ENCODE peak calls at places on chromosomes 11 and 22, in ten cellular contexts. E, T, F, B, J, Q, L, R, N and D are unnamed samples.

GRCh38 chr11:118605116-118605867 is 2.1 kb upstream of the PHLDB1 start:
- DNase-seq in E (no peak), T (peak), F (no peak), B (peak), J (no peak), Q (peak), L (no peak), R (no peak), N (peak), D (no peak)

GRCh38 chr22:29270475-29271271 is 2.6 kb downstream of the EWSR1 start:
- DNase-seq in E (no peak), T (no peak), F (no peak), B (peak), J (no peak), Q (no peak), L (peak), R (no peak), N (peak), D (peak)

GRCh38 chr22:49334976-49335375 is 492.7 kb downstream of the BRD1 start:
- DNase-seq in E (no peak), T (no peak), F (no peak), B (no peak), J (no peak), Q (no peak), L (no peak), R (no peak), N (no peak), D (no peak)

GRCh38 chr22:46572911-46573780 is 35.7 kb upstream of the CELSR1 start:
- DNase-seq in E (peak), T (peak), F (no peak), B (no peak), J (no peak), Q (no peak), L (no peak), R (no peak), N (no peak), D (no peak)

GRCh38 chr11:32437406-32438345 is 2.3 kb upstream of the WT1 start:
- DNase-seq in E (no peak), T (no peak), F (no peak), B (no peak), J (no peak), Q (no peak), L (no peak), R (no peak), N (no peak), D (no peak)

GRCh38 chr22:31692186-31692886 is 30.3 kb upstream of the PISD start:
- DNase-seq in E (no peak), T (no peak), F (no peak), B (peak), J (no peak), Q (no peak), L (no peak), R (no peak), N (no peak), D (peak)

GRCh38 chr11:62410972-62411371 is 7.9 kb upstream of the SCGB1A1 start:
- DNase-seq in E (no peak), T (no peak), F (no peak), B (no peak), J (no peak), Q (no peak), L (no peak), R (no peak), N (no peak), D (peak)

GRCh38 chr11:64222651-64223000 is 3.4 kb downstream of the TRPT1 start:
- DNase-seq in E (no peak), T (no peak), F (no peak), B (no peak), J (no peak), Q (no peak), L (no peak), R (no peak), N (no peak), D (no peak)

GRCh38 chr22:46561435-46561905 is 24.1 kb upstream of the CELSR1 start:
- DNase-seq in E (no peak), T (no peak), F (peak), B (peak), J (peak), Q (no peak), L (peak), R (no peak), N (no peak), D (no peak)